ENCODE peak calls at places on chromosomes 7 and 10, in four cellular contexts. H, P, D and O are unnamed samples.

GRCh38 chr7:25831901-25832411 is 320.0 kb upstream of the NFE2L3 start:
- DNase-seq in H (no peak), P (no peak), D (no peak), O (no peak)

GRCh38 chr7:26616235-26616634 is 248.2 kb downstream of the SKAP2 start:
- DNase-seq in H (peak), P (no peak), D (no peak), O (no peak)

GRCh38 chr10:86263209-86263608 is 103.4 kb downstream of the GRID1 start:
- DNase-seq in H (no peak), P (peak), D (peak), O (no peak)

GRCh38 chr10:132420469-132421376 is 23.7 kb downstream of the PWWP2B start:
- DNase-seq in H (peak), P (no peak), D (peak), O (no peak)

GRCh38 chr7:151759591-151760042 is 117.3 kb downstream of the PRKAG2 start:
- DNase-seq in H (peak), P (peak), D (peak), O (no peak)

GRCh38 chr10:15879663-15880062 is 19.4 kb upstream of the MINDY3 start:
- DNase-seq in H (no peak), P (no peak), D (no peak), O (no peak)

GRCh38 chr7:140358024-140358770 is 40.1 kb downstream of the SLC37A3 start:
- DNase-seq in H (no peak), P (no peak), D (no peak), O (no peak)

GRCh38 chr10:48600645-48601505 is 4.0 kb downstream of the ARHGAP22 start:
- DNase-seq in H (no peak), P (peak), D (no peak), O (no peak)

GRCh38 chr10:112716924-112717348 is 233.1 kb upstream of the TCF7L2 start:
- DNase-seq in H (no peak), P (peak), D (no peak), O (no peak)

GRCh38 chr7:105246195-105247078 is 142.3 kb downstream of the SRPK2 start:
- DNase-seq in H (no peak), P (no peak), D (peak), O (no peak)

GRCh38 chr10:92847185-92847864 is 995 bp upstream of the EXOC6 start:
- DNase-seq in H (peak), P (no peak), D (no peak), O (no peak)

GRCh38 chr10:124539935-124540641 is 78.5 kb downstream of the LHPP start:
- DNase-seq in H (peak), P (peak), D (peak), O (no peak)

GRCh38 chr10:18359839-18360238 is 219.6 kb downstream of the CACNB2 start:
- DNase-seq in H (no peak), P (no peak), D (no peak), O (no peak)

GRCh38 chr7:144785491-144785890 is 50.4 kb downstream of the TPK1 start:
- DNase-seq in H (no peak), P (no peak), D (no peak), O (no peak)

GRCh38 chr7:131225619-131226101 is 102.0 kb upstream of the MKLN1 start:
- DNase-seq in H (no peak), P (no peak), D (no peak), O (no peak)

GRCh38 chr7:5701085-5701914 is 80.2 kb downstream of the RNF216 start:
- DNase-seq in H (no peak), P (no peak), D (no peak), O (peak)

GRCh38 chr10:79149662-79150443 is 81.1 kb downstream of the ZMIZ1 start:
- DNase-seq in H (peak), P (no peak), D (peak), O (no peak)

GRCh38 chr10:56383806-56384205 is 22.7 kb upstream of the ZWINT start:
- DNase-seq in H (no peak), P (no peak), D (no peak), O (no peak)

GRCh38 chr10:63738410-63738809 is 217.2 kb downstream of the REEP3 start:
- DNase-seq in H (no peak), P (no peak), D (no peak), O (no peak)

GRCh38 chr10:52215745-52216361 is 98.2 kb upstream of the DKK1 start:
- DNase-seq in H (peak), P (no peak), D (peak), O (peak)

GRCh38 chr7:153445641-153446040 is 606.6 kb upstream of the DPP6 start:
- DNase-seq in H (no peak), P (no peak), D (no peak), O (no peak)

GRCh38 chr10:132292972-132293415 is 14.8 kb downstream of the STK32C start:
- DNase-seq in H (no peak), P (no peak), D (peak), O (no peak)

GRCh38 chr10:33559105-33559504 is 224.6 kb upstream of the NRP1 start:
- DNase-seq in H (no peak), P (no peak), D (peak), O (no peak)

GRCh38 chr10:47257396-47258120 is 42.4 kb upstream of the GDF10 start:
- DNase-seq in H (no peak), P (peak), D (no peak), O (peak)

GRCh38 chr7:130374507-130374906 is 5.8 kb upstream of the CPA1 start:
- DNase-seq in H (no peak), P (no peak), D (no peak), O (no peak)

GRCh38 chr10:79385804-79386531 is 38.7 kb downstream of the PPIF start:
- DNase-seq in H (no peak), P (peak), D (peak), O (no peak)

GRCh38 chr7:69599211-69599878 is 1.1 kb downstream of the AUTS2 start:
- DNase-seq in H (no peak), P (peak), D (peak), O (no peak)

GRCh38 chr10:7260912-7261700 is 149.7 kb downstream of the SFMBT2 start:
- DNase-seq in H (no peak), P (no peak), D (no peak), O (no peak)

GRCh38 chr7:100736671-100737070 is 3.3 kb downstream of the ZAN start:
- DNase-seq in H (no peak), P (no peak), D (no peak), O (no peak)

DNA sequence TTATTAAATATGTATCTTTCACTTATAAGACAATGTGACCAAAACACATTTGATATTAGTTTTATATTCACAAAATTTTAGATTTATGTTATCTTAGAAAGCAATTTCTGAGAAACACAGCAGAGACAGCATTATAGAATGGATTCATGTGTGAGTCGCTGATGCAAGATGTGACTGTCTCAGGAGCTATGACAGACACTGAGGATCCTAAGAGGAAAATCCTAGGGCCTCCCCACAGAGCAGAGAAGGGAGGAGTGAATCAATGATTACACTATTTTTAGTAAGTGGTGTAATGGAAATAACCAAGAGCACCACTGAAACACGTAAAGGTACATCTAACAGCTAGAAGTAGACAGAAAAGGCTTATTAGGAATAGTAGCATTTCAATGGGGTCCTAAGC is 203.9 kb upstream of the PTN start:
- DNase-seq in H (no peak), P (no peak), D (no peak), O (no peak)
- TF ChIP-seq NRF1 in H (no peak), P (no peak), D (no peak), O (no peak)

GRCh38 chr10:89332092-89332633 is 4.4 kb downstream of the IFIT3 start:
- DNase-seq in H (peak), P (no peak), D (no peak), O (peak)
- TF ChIP-seq NRF1 in H (no peak), P (no peak), D (no peak), O (no peak)

GRCh38 chr7:157863176-157863575 is 526.4 kb downstream of the DNAJB6 start:
- DNase-seq in H (no peak), P (no peak), D (no peak), O (no peak)

GRCh38 chr7:157861551-157861950 is 524.7 kb downstream of the DNAJB6 start:
- DNase-seq in H (no peak), P (no peak), D (no peak), O (no peak)

GRCh38 chr7:157859915-157860314 is 523.1 kb downstream of the DNAJB6 start:
- DNase-seq in H (no peak), P (no peak), D (no peak), O (no peak)

GRCh38 chr7:157862731-157863130 is 525.9 kb downstream of the DNAJB6 start:
- DNase-seq in H (no peak), P (no peak), D (no peak), O (no peak)

DNA sequence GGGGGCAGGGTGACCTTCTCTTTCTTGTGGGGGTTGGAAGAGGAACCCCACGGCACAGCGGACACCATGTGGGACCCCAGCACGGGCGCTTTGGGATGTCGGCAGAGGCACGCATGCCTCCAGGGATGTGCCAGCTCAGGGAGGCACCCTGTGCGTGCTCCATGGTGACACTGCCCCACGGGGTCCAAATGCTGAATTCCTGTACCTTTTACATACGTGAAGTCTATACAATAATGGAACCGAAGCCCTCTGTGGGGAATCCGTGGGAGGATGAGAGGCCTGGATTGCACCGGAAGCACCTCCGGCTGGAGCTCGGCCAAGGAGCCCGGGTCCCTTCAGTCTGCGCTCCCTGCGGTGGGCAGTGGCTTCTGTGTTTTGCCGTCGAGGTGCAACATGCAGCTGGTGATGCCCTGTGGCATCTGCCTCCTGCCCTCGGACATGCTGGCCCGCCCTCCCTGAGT is 524.3 kb downstream of the DNAJB6 start:
- DNase-seq in H (no peak), P (no peak), D (no peak), O (no peak)
- TF ChIP-seq NRF1 in H (no peak), P (no peak), D (no peak), O (no peak)

GRCh38 chr10:66228887-66229286 is 696.9 kb upstream of the LRRTM3 start:
- DNase-seq in H (no peak), P (no peak), D (no peak), O (no peak)

GRCh38 chr10:66239062-66239461 is 686.8 kb upstream of the LRRTM3 start:
- DNase-seq in H (no peak), P (no peak), D (no peak), O (no peak)

GRCh38 chr10:66238343-66238742 is 687.5 kb upstream of the LRRTM3 start:
- DNase-seq in H (no peak), P (no peak), D (no peak), O (no peak)

DNA sequence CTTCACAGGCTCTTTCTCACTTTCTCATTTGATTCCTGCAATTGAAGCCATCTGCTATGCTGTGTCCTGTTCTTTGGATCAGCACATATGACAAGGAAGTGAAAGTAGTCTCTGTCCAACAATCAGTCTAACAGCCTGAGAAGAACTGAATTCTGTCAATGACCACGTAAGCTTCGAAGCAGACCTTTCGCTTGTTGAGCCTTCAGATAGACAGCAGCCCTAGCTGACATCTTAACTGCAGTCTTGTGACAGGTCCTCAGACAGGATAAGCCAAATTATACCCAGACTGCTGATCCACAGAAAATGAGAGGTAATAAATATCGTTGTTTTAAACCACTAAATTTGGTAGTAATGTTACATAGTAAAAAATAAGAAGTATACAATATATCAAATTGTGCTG is 691.0 kb upstream of the LRRTM3 start:
- DNase-seq in H (no peak), P (no peak), D (no peak), O (no peak)
- TF ChIP-seq NRF1 in H (no peak), P (no peak), D (no peak), O (no peak)

GRCh38 chr7:133185512-133185911 is 67.4 kb upstream of the EXOC4 start:
- DNase-seq in H (no peak), P (no peak), D (no peak), O (no peak)
- TF ChIP-seq NRF1 in H (no peak), P (no peak), D (no peak), O (no peak)